ENCODE peak calls at places on chromosome 15, in four cellular contexts. H, V, N and K are unnamed samples.

GRCh38 chr15:52118969-52119749 is 6.6 kb upstream of the BCL2L10 start:
- DNase-seq in H (no peak), V (no peak), N (no peak), K (no peak)

GRCh38 chr15:80003934-80004472 is 33.0 kb upstream of the BCL2A1 start:
- DNase-seq in H (no peak), V (no peak), N (no peak), K (no peak)

GRCh38 chr15:68725736-68726135 is 95.0 kb downstream of the ANP32A start:
- DNase-seq in H (no peak), V (no peak), N (no peak), K (no peak)

GRCh38 chr15:32838820-32839219 is 121.0 kb downstream of the GREM1 start:
- DNase-seq in H (no peak), V (peak), N (no peak), K (peak)

GRCh38 chr15:35507932-35508638 is 37.9 kb downstream of the DPH6 start:
- DNase-seq in H (peak), V (no peak), N (no peak), K (no peak)

GRCh38 chr15:32652178-32652577 is 10.7 kb downstream of the SCG5 start:
- DNase-seq in H (no peak), V (no peak), N (no peak), K (no peak)

GRCh38 chr15:90706394-90707327 is 10.5 kb upstream of the BLM start:
- DNase-seq in H (no peak), V (no peak), N (no peak), K (no peak)

GRCh38 chr15:70475439-70475781 is 287.9 kb downstream of the UACA start:
- DNase-seq in H (no peak), V (no peak), N (no peak), K (no peak)

GRCh38 chr15:56957812-56958406 is 39.5 kb downstream of the TCF12 start:
- DNase-seq in H (peak), V (no peak), N (no peak), K (no peak)

GRCh38 chr15:66573719-66574641 is 8.2 kb upstream of the LCTL start:
- DNase-seq in H (no peak), V (no peak), N (no peak), K (no peak)

GRCh38 chr15:100515758-100516157 is 13.0 kb downstream of the CERS3 start:
- DNase-seq in H (no peak), V (no peak), N (no peak), K (no peak)

GRCh38 chr15:69090197-69090948 is 70.1 kb upstream of the GLCE start:
- DNase-seq in H (no peak), V (no peak), N (no peak), K (no peak)

GRCh38 chr15:68822818-68823217 is 2.1 kb upstream of the ANP32A start:
- DNase-seq in H (no peak), V (no peak), N (no peak), K (no peak)

GRCh38 chr15:25860885-25861866 is 2.0 kb downstream of the ATP10A start:
- DNase-seq in H (no peak), V (no peak), N (no peak), K (no peak)

GRCh38 chr15:32819406-32819930 is 101.7 kb downstream of the GREM1 start:
- DNase-seq in H (no peak), V (no peak), N (no peak), K (no peak)

GRCh38 chr15:80679805-80680175 is 15.3 kb upstream of the ABHD17C start:
- DNase-seq in H (no peak), V (no peak), N (no peak), K (no peak)

GRCh38 chr15:70916531-70916930 is 23.9 kb downstream of the LRRC49 start:
- DNase-seq in H (no peak), V (no peak), N (no peak), K (no peak)

GRCh38 chr15:63050737-63051700 is 8.5 kb downstream of the TPM1 start:
- DNase-seq in H (no peak), V (no peak), N (no peak), K (no peak)

GRCh38 chr15:80480909-80481308 is 76.7 kb downstream of the ARNT2 start:
- DNase-seq in H (no peak), V (no peak), N (no peak), K (no peak)

GRCh38 chr15:96916750-96917149 is 586.2 kb downstream of the NR2F2 start:
- DNase-seq in H (no peak), V (no peak), N (no peak), K (no peak)

GRCh38 chr15:101692799-101693198 is 31.5 kb downstream of the TARS3 start:
- DNase-seq in H (no peak), V (no peak), N (no peak), K (no peak)

GRCh38 chr15:80562846-80563245 is 132.3 kb upstream of the ABHD17C start:
- DNase-seq in H (no peak), V (no peak), N (no peak), K (no peak)